ENCODE peak calls at places on chromosome 12, in six cellular contexts. V is effector memory CD4-positive, alpha-beta T cell; T is GM20000; B is AML-193; L is stimulated activated CD4-positive, alpha-beta T cell treated with anti-CD3 and anti-CD28 coated beads, Interleukin-12 subunit alpha, Interleukin-12 subunit beta, amount 100 ng/mL, for 4 hours; O is naive B cell. R is an unnamed sample.
A peak's percentile ranks its signal among the peaks of the same experiment; 100 is the strongest.

GRCh38 chr12:59861635-59862034 is 265.8 kb downstream of the SLC16A7 start:
- DNase-seq in V (no peak), T (no peak), B (no peak), L (no peak), O (no peak), R (no peak)

GRCh38 chr12:128959931-128960330 is 106.7 kb downstream of the GLT1D1 start:
- DNase-seq in V (no peak), T (no peak), B (no peak), L (no peak), O (no peak), R (no peak)

GRCh38 chr12:109153711-109154434 is 37.5 kb downstream of the ACACB start:
- DNase-seq in V (no peak), T (peak; percentile 33), B (no peak), L (no peak), O (peak; percentile 1), R (no peak)

GRCh38 chr12:27179399-27180214 is 64.5 kb upstream of the STK38L start:
- DNase-seq in V (no peak), T (peak; percentile 52), B (peak; percentile 91), L (no peak), O (peak; percentile 4), R (peak; percentile 59)

GRCh38 chr12:26198742-26199141 is 3.4 kb downstream of the SSPN start:
- DNase-seq in V (no peak), T (no peak), B (no peak), L (no peak), O (no peak), R (no peak)

GRCh38 chr12:127178039-127178438 is 1088.9 kb upstream of the TMEM132C start:
- DNase-seq in V (no peak), T (no peak), B (no peak), L (no peak), O (no peak), R (no peak)

GRCh38 chr12:68559984-68560822 is 50.5 kb upstream of the RAP1B start:
- DNase-seq in V (no peak), T (no peak), B (peak; percentile 12), L (no peak), O (no peak), R (no peak)

GRCh38 chr12:116303929-116304328 is 26.4 kb upstream of the MED13L start:
- DNase-seq in V (no peak), T (no peak), B (peak; percentile 75), L (no peak), O (no peak), R (no peak)

GRCh38 chr12:6936642-6937480 is 6.8 kb upstream of the RNU7-1 start:
- DNase-seq in V (no peak), T (peak; percentile 72), B (no peak), L (peak; percentile 61), O (no peak), R (peak; percentile 65)

GRCh38 chr12:98238513-98238912 is 276.9 kb upstream of the TMPO start:
- DNase-seq in V (no peak), T (no peak), B (no peak), L (no peak), O (no peak), R (no peak)

GRCh38 chr12:57388425-57388824 is 42.4 kb downstream of the R3HDM2 start:
- DNase-seq in V (no peak), T (no peak), B (no peak), L (no peak), O (no peak), R (no peak)

GRCh38 chr12:54663603-54664002 is 15.4 kb upstream of the DCD start:
- DNase-seq in V (no peak), T (no peak), B (no peak), L (no peak), O (no peak), R (no peak)

R was measured in GM10248.